ENCODE peak calls at places on chromosomes 1 and 21, in seven cellular contexts. S is psoas muscle; O is activated naive CD4-positive, alpha-beta T cell; Y is endothelial cell of umbilical vein; F is stimulated activated CD8-positive, alpha-beta memory T cell treated with anti-CD3 and anti-CD28 coated beads, Interleukin-15, amount 100 ng/mL, for 4 hours; N is C1 segment of cervical spinal cord; K is left kidney. V is an unnamed sample.

GRCh38 chr1:230825061-230825803 is 43.1 kb downstream of the C1orf198 start:
- DNase-seq in S (no peak), O (no peak), Y (peak; percentile 49), F (no peak), N (no peak), K (peak; percentile 30), V (no peak)

GRCh38 chr1:161706116-161706482 is 930 bp upstream of the FCRLA start:
- DNase-seq in S (no peak), O (no peak), Y (no peak), F (no peak), N (no peak), K (no peak), V (no peak)

GRCh38 chr1:214602764-214603657 is at the start of gene CENPF:
- DNase-seq in S (peak; percentile 94), O (peak; percentile 87), Y (peak; percentile 99), F (peak; percentile 88), N (peak; percentile 95), K (peak; percentile 99), V (peak; percentile 99)

GRCh38 chr1:117877823-117878222 is 51.6 kb downstream of the GDAP2 start:
- DNase-seq in S (no peak), O (no peak), Y (no peak), F (no peak), N (no peak), K (no peak), V (no peak)

GRCh38 chr1:11485191-11485590 is 6.2 kb downstream of the DISP3 start:
- DNase-seq in S (no peak), O (no peak), Y (no peak), F (no peak), N (no peak), K (no peak), V (no peak)

GRCh38 chr1:15952317-15953258 is 23.3 kb downstream of the ZBTB17 start:
- DNase-seq in S (no peak), O (no peak), Y (peak; percentile 93), F (no peak), N (no peak), K (peak; percentile 13), V (peak; percentile 51)

GRCh38 chr1:228336308-228337030 is 70.2 kb downstream of the TRIM11 start:
- DNase-seq in S (peak; percentile 69), O (no peak), Y (no peak), F (no peak), N (no peak), K (no peak), V (no peak)

GRCh38 chr1:112637257-112638108 is 17.9 kb downstream of the CAPZA1 start:
- DNase-seq in S (no peak), O (no peak), Y (no peak), F (no peak), N (peak; percentile 19), K (no peak), V (no peak)

GRCh38 chr1:204255225-204255624 is 41.4 kb upstream of the GOLT1A start:
- DNase-seq in S (no peak), O (no peak), Y (no peak), F (no peak), N (no peak), K (peak; percentile 77), V (no peak)

GRCh38 chr21:43355925-43356289 is 71.0 kb downstream of the SIK1 start:
- DNase-seq in S (no peak), O (no peak), Y (no peak), F (no peak), N (no peak), K (no peak), V (no peak)